ENCODE peak calls at places on chromosome 1, in five cellular contexts. P, Z, T, Y and M are unnamed samples.

GRCh38 chr1:229185913-229186312 is 85.0 kb upstream of the RAB4A start:
- DNase-seq in Y (no peak), Z (peak), T (no peak), P (no peak), M (no peak)

GRCh38 chr1:150474869-150475268 is 12.3 kb upstream of the TARS2 start:
- DNase-seq in T (no peak), P (no peak), Z (no peak), Y (no peak), M (no peak)

GRCh38 chr1:54250670-54251069 is 50.7 kb downstream of the MRPL37 start:
- DNase-seq in Y (no peak), T (no peak), Z (no peak), P (no peak), M (no peak)

GRCh38 chr1:39087109-39087834 is 61.1 kb downstream of the NDUFS5 start:
- DNase-seq in Y (peak), Z (peak), P (no peak), T (no peak), M (peak)

GRCh38 chr1:86875722-86876121 is 38.2 kb downstream of the SELENOF start:
- DNase-seq in T (no peak), Z (no peak), P (no peak), Y (no peak), M (no peak)

GRCh38 chr1:84358695-84359094 is 39.6 kb upstream of the DNASE2B start:
- DNase-seq in T (no peak), Y (no peak), P (no peak), Z (no peak), M (no peak)

GRCh38 chr1:67100833-67101232 is 33.9 kb downstream of the C1orf141 start:
- DNase-seq in Z (no peak), Y (no peak), T (no peak), P (no peak), M (peak)

GRCh38 chr1:12601690-12602632 is 16.0 kb downstream of the DHRS3 start:
- DNase-seq in Z (peak), Y (peak), P (no peak), T (no peak), M (peak)

GRCh38 chr1:45205000-45205909 is 1.1 kb downstream of the ZSWIM5 start:
- DNase-seq in P (no peak), T (peak), Y (peak), Z (peak), M (no peak)

GRCh38 chr1:167599839-167600581 is 30.0 kb upstream of the RCSD1 start:
- DNase-seq in Z (peak), T (no peak), Y (peak), P (no peak), M (peak)

GRCh38 chr1:47514229-47514628 is 76.4 kb downstream of the FOXD2 start:
- DNase-seq in Y (no peak), P (no peak), Z (no peak), T (no peak), M (no peak)

GRCh38 chr1:158932171-158932570 is 819 bp downstream of the PYHIN1 start:
- DNase-seq in Z (no peak), P (no peak), Y (no peak), T (no peak), M (no peak)

GRCh38 chr1:31943546-31944184 is 5.5 kb upstream of the PTP4A2 start:
- DNase-seq in Z (no peak), T (no peak), Y (peak), P (no peak), M (no peak)

GRCh38 chr1:41431490-41432350 is 52.8 kb downstream of the EDN2 start:
- DNase-seq in T (peak), Y (no peak), P (no peak), Z (no peak), M (no peak)

GRCh38 chr1:237166593-237167077 is 124.7 kb downstream of the RYR2 start:
- DNase-seq in Z (no peak), Y (peak), T (no peak), P (no peak), M (no peak)